ENCODE peak calls at places on chromosomes 12 and 14, in six cellular contexts. One of them, this sample, is unnamed.

GRCh38 chr12:103373088-103373523 is 122.7 kb downstream of the C12orf42 start:
- DNase-seq in breast epithelium: no peak
- DNase-seq in ovary: no peak
- DNase-seq in CD4-positive, CD25-positive, alpha-beta regulatory T cell: no peak
- DNase-seq in mammary epithelial cell: no peak
- DNase-seq in dorsolateral prefrontal cortex: no peak
- DNase-seq in this sample: no peak

GRCh38 chr12:123532808-123533649 is 490 bp downstream of the RILPL1 start:
- DNase-seq in mammary epithelial cell: peak
- DNase-seq in dorsolateral prefrontal cortex: peak
- DNase-seq in breast epithelium: no peak
- DNase-seq in ovary: peak
- DNase-seq in CD4-positive, CD25-positive, alpha-beta regulatory T cell: no peak
- DNase-seq in this sample: no peak

GRCh38 chr12:86349196-86349595 is 93.0 kb upstream of the MGAT4C start:
- DNase-seq in CD4-positive, CD25-positive, alpha-beta regulatory T cell: no peak
- DNase-seq in dorsolateral prefrontal cortex: no peak
- DNase-seq in ovary: no peak
- DNase-seq in breast epithelium: no peak
- DNase-seq in mammary epithelial cell: no peak
- DNase-seq in this sample: no peak

GRCh38 chr12:16555630-16556029 is 50.3 kb downstream of the LMO3 start:
- DNase-seq in ovary: no peak
- DNase-seq in breast epithelium: no peak
- DNase-seq in CD4-positive, CD25-positive, alpha-beta regulatory T cell: no peak
- DNase-seq in mammary epithelial cell: peak
- DNase-seq in dorsolateral prefrontal cortex: no peak
- DNase-seq in this sample: no peak

GRCh38 chr12:30015661-30016060 is 231.9 kb upstream of the TMTC1 start:
- DNase-seq in ovary: no peak
- DNase-seq in CD4-positive, CD25-positive, alpha-beta regulatory T cell: no peak
- DNase-seq in breast epithelium: no peak
- DNase-seq in mammary epithelial cell: no peak
- DNase-seq in dorsolateral prefrontal cortex: no peak
- DNase-seq in this sample: no peak

GRCh38 chr14:96748371-96748770 is 48.8 kb upstream of the VRK1 start:
- DNase-seq in CD4-positive, CD25-positive, alpha-beta regulatory T cell: no peak
- DNase-seq in breast epithelium: no peak
- DNase-seq in ovary: no peak
- DNase-seq in mammary epithelial cell: no peak
- DNase-seq in dorsolateral prefrontal cortex: no peak
- DNase-seq in this sample: no peak

GRCh38 chr12:122081697-122082221 is 3.2 kb downstream of the MLXIP start:
- DNase-seq in ovary: peak
- DNase-seq in CD4-positive, CD25-positive, alpha-beta regulatory T cell: peak
- DNase-seq in mammary epithelial cell: peak
- DNase-seq in dorsolateral prefrontal cortex: no peak
- DNase-seq in breast epithelium: no peak
- DNase-seq in this sample: no peak

GRCh38 chr12:75481774-75482173 is 1.2 kb downstream of the GLIPR1 start:
- DNase-seq in dorsolateral prefrontal cortex: no peak
- DNase-seq in CD4-positive, CD25-positive, alpha-beta regulatory T cell: no peak
- DNase-seq in mammary epithelial cell: peak
- DNase-seq in breast epithelium: no peak
- DNase-seq in ovary: no peak
- DNase-seq in this sample: no peak

GRCh38 chr12:111546758-111547383 is 52.2 kb downstream of the ATXN2 start:
- DNase-seq in breast epithelium: no peak
- DNase-seq in CD4-positive, CD25-positive, alpha-beta regulatory T cell: peak
- DNase-seq in mammary epithelial cell: peak
- DNase-seq in dorsolateral prefrontal cortex: no peak
- DNase-seq in ovary: no peak
- DNase-seq in this sample: no peak

GRCh38 chr12:104526751-104527150 is 70.0 kb downstream of the CHST11 start:
- DNase-seq in breast epithelium: no peak
- DNase-seq in ovary: no peak
- DNase-seq in dorsolateral prefrontal cortex: no peak
- DNase-seq in CD4-positive, CD25-positive, alpha-beta regulatory T cell: no peak
- DNase-seq in mammary epithelial cell: no peak
- DNase-seq in this sample: no peak

GRCh38 chr12:107891967-107892366 is 117.5 kb downstream of the ASCL4 start:
- DNase-seq in dorsolateral prefrontal cortex: no peak
- DNase-seq in CD4-positive, CD25-positive, alpha-beta regulatory T cell: no peak
- DNase-seq in ovary: no peak
- DNase-seq in mammary epithelial cell: no peak
- DNase-seq in breast epithelium: no peak
- DNase-seq in this sample: no peak

GRCh38 chr14:104316723-104317499 is 178.5 kb downstream of the KIF26A start:
- DNase-seq in dorsolateral prefrontal cortex: peak
- DNase-seq in mammary epithelial cell: no peak
- DNase-seq in ovary: no peak
- DNase-seq in CD4-positive, CD25-positive, alpha-beta regulatory T cell: no peak
- DNase-seq in breast epithelium: no peak
- DNase-seq in this sample: no peak

GRCh38 chr12:39236994-39237393 is 205.9 kb downstream of the KIF21A start:
- DNase-seq in CD4-positive, CD25-positive, alpha-beta regulatory T cell: no peak
- DNase-seq in mammary epithelial cell: peak
- DNase-seq in dorsolateral prefrontal cortex: no peak
- DNase-seq in breast epithelium: no peak
- DNase-seq in ovary: no peak
- DNase-seq in this sample: no peak

GRCh38 chr14:37232907-37233481 is 35.3 kb downstream of the MIPOL1 start:
- DNase-seq in CD4-positive, CD25-positive, alpha-beta regulatory T cell: no peak
- DNase-seq in mammary epithelial cell: peak
- DNase-seq in ovary: no peak
- DNase-seq in dorsolateral prefrontal cortex: no peak
- DNase-seq in breast epithelium: no peak
- DNase-seq in this sample: no peak

GRCh38 chr12:46522141-46522540 is 149.6 kb upstream of the SLC38A2 start:
- DNase-seq in ovary: no peak
- DNase-seq in dorsolateral prefrontal cortex: no peak
- DNase-seq in CD4-positive, CD25-positive, alpha-beta regulatory T cell: no peak
- DNase-seq in breast epithelium: no peak
- DNase-seq in mammary epithelial cell: no peak
- DNase-seq in this sample: no peak

GRCh38 chr14:41899416-41899815 is 292.7 kb downstream of the LRFN5 start:
- DNase-seq in breast epithelium: no peak
- DNase-seq in CD4-positive, CD25-positive, alpha-beta regulatory T cell: no peak
- DNase-seq in ovary: no peak
- DNase-seq in mammary epithelial cell: no peak
- DNase-seq in dorsolateral prefrontal cortex: no peak
- DNase-seq in this sample: no peak

GRCh38 chr14:75913183-75913582 is 68.6 kb downstream of the TGFB3 start:
- DNase-seq in mammary epithelial cell: no peak
- DNase-seq in CD4-positive, CD25-positive, alpha-beta regulatory T cell: no peak
- DNase-seq in breast epithelium: no peak
- DNase-seq in dorsolateral prefrontal cortex: no peak
- DNase-seq in ovary: no peak
- DNase-seq in this sample: no peak

GRCh38 chr14:24269368-24269767 is 2.0 kb downstream of the RABGGTA start:
- DNase-seq in ovary: no peak
- DNase-seq in mammary epithelial cell: no peak
- DNase-seq in dorsolateral prefrontal cortex: no peak
- DNase-seq in CD4-positive, CD25-positive, alpha-beta regulatory T cell: no peak
- DNase-seq in breast epithelium: no peak
- DNase-seq in this sample: no peak

GRCh38 chr12:57166971-57167371 is 19.6 kb upstream of the LRP1-AS start:
- DNase-seq in breast epithelium: no peak
- DNase-seq in mammary epithelial cell: peak
- DNase-seq in CD4-positive, CD25-positive, alpha-beta regulatory T cell: no peak
- DNase-seq in dorsolateral prefrontal cortex: no peak
- DNase-seq in ovary: no peak
- DNase-seq in this sample: no peak

GRCh38 chr12:69091447-69092022 is 147.8 kb upstream of the CPSF6 start:
- DNase-seq in breast epithelium: no peak
- DNase-seq in CD4-positive, CD25-positive, alpha-beta regulatory T cell: no peak
- DNase-seq in mammary epithelial cell: no peak
- DNase-seq in ovary: no peak
- DNase-seq in dorsolateral prefrontal cortex: no peak
- DNase-seq in this sample: no peak

GRCh38 chr12:123528858-123529257 is 4.7 kb downstream of the RILPL1 start:
- DNase-seq in mammary epithelial cell: no peak
- DNase-seq in ovary: no peak
- DNase-seq in dorsolateral prefrontal cortex: no peak
- DNase-seq in breast epithelium: no peak
- DNase-seq in CD4-positive, CD25-positive, alpha-beta regulatory T cell: no peak
- DNase-seq in this sample: no peak

DNA sequence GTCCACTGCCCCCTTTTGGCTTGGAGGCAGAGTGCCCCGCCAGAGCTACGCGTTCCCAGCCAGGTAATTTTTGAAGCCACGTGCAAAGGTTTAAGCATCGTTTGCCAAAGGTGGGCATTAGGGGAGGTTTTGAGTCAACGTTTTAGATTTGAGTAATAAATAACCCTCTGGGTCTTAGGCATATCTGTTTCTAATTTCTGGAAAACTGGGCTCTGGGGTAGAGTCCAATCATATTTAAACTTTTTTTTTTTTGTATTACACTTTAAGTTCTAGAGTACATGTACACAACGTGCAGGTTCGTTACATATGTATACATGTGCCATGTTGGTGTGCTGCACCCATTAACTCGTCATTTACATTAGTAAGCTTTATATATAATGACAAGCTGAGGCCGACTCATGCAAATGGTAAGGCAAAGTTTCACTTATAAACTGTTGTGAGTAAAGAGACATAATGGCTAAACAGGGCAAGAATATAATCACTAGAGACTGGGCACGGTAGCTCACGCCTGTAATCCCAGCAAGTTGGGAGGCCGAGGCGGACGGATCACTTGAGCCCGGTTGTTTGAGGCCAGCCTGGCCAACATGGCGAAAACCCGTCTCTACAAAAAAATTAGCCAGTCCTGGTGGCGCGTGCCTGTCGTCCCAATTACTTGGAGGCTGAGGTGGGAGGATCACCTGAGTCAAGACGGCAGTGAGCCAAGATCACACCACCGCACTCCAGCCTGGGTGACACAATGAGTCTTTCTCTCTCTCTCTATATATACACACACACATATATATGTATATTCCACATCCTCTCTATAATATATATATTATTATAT is 491 bp upstream of the NR2C1 start:
- DNase-seq in CD4-positive, CD25-positive, alpha-beta regulatory T cell: no peak
- DNase-seq in dorsolateral prefrontal cortex: peak
- DNase-seq in ovary: peak
- DNase-seq in breast epithelium: no peak
- DNase-seq in mammary epithelial cell: no peak
- DNase-seq in this sample: no peak
- H3K4me3 ChIP-seq in CD4-positive, CD25-positive, alpha-beta regulatory T cell: peak
- H3K4me3 ChIP-seq in dorsolateral prefrontal cortex: peak
- H3K4me3 ChIP-seq in ovary: peak
- H3K4me3 ChIP-seq in breast epithelium: peak
- H3K4me3 ChIP-seq in mammary epithelial cell: peak
- H3K4me3 ChIP-seq in this sample: peak

GRCh38 chr12:109770861-109771670 is 57.4 kb downstream of the FAM222A start:
- DNase-seq in dorsolateral prefrontal cortex: peak
- DNase-seq in CD4-positive, CD25-positive, alpha-beta regulatory T cell: no peak
- DNase-seq in breast epithelium: no peak
- DNase-seq in mammary epithelial cell: no peak
- DNase-seq in ovary: no peak
- DNase-seq in this sample: no peak

GRCh38 chr12:109773384-109774011 is 59.7 kb downstream of the TRPV4 start:
- DNase-seq in breast epithelium: no peak
- DNase-seq in ovary: peak
- DNase-seq in mammary epithelial cell: peak
- DNase-seq in CD4-positive, CD25-positive, alpha-beta regulatory T cell: no peak
- DNase-seq in dorsolateral prefrontal cortex: peak
- DNase-seq in this sample: no peak

GRCh38 chr12:109770104-109770860 is 56.7 kb downstream of the FAM222A start:
- DNase-seq in CD4-positive, CD25-positive, alpha-beta regulatory T cell: no peak
- DNase-seq in mammary epithelial cell: no peak
- DNase-seq in breast epithelium: no peak
- DNase-seq in ovary: peak
- DNase-seq in dorsolateral prefrontal cortex: peak
- DNase-seq in this sample: no peak

GRCh38 chr12:109772622-109773321 is 59.1 kb downstream of the FAM222A start:
- DNase-seq in dorsolateral prefrontal cortex: peak
- DNase-seq in breast epithelium: no peak
- DNase-seq in mammary epithelial cell: no peak
- DNase-seq in ovary: no peak
- DNase-seq in CD4-positive, CD25-positive, alpha-beta regulatory T cell: no peak
- DNase-seq in this sample: no peak

GRCh38 chr12:109771746-109772621 is 58.4 kb downstream of the FAM222A start:
- DNase-seq in breast epithelium: no peak
- DNase-seq in dorsolateral prefrontal cortex: no peak
- DNase-seq in mammary epithelial cell: no peak
- DNase-seq in CD4-positive, CD25-positive, alpha-beta regulatory T cell: no peak
- DNase-seq in ovary: no peak
- DNase-seq in this sample: no peak
- H3K4me3 ChIP-seq in breast epithelium: no peak
- H3K4me3 ChIP-seq in dorsolateral prefrontal cortex: no peak
- H3K4me3 ChIP-seq in mammary epithelial cell: no peak
- H3K4me3 ChIP-seq in CD4-positive, CD25-positive, alpha-beta regulatory T cell: no peak
- H3K4me3 ChIP-seq in ovary: no peak
- H3K4me3 ChIP-seq in this sample: no peak

DNA sequence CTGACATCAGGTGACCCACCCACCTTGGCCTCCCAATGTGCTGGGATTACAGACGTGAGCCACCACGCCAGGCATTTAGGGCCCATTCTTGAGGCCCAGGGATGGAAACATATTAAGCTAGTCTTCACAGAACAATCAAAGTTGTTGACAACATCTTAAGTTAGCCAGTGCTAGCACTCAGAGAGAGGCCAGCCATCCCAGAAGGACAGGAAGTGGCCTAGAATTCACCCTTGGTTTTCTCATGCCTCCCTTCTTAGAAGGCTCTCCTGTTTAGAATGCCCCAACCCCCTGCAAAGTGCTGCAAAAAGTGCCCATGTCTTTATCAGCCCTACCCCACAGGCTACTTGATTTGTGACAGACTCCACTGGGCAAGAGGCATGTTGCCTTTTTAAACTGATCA is 12.1 kb upstream of the OR6J1 start:
- DNase-seq in ovary: no peak
- DNase-seq in dorsolateral prefrontal cortex: no peak
- DNase-seq in CD4-positive, CD25-positive, alpha-beta regulatory T cell: no peak
- DNase-seq in breast epithelium: no peak
- DNase-seq in mammary epithelial cell: no peak
- DNase-seq in this sample: no peak
- H3K4me3 ChIP-seq in ovary: no peak
- H3K4me3 ChIP-seq in dorsolateral prefrontal cortex: no peak
- H3K4me3 ChIP-seq in CD4-positive, CD25-positive, alpha-beta regulatory T cell: no peak
- H3K4me3 ChIP-seq in breast epithelium: no peak
- H3K4me3 ChIP-seq in mammary epithelial cell: no peak
- H3K4me3 ChIP-seq in this sample: no peak

DNA sequence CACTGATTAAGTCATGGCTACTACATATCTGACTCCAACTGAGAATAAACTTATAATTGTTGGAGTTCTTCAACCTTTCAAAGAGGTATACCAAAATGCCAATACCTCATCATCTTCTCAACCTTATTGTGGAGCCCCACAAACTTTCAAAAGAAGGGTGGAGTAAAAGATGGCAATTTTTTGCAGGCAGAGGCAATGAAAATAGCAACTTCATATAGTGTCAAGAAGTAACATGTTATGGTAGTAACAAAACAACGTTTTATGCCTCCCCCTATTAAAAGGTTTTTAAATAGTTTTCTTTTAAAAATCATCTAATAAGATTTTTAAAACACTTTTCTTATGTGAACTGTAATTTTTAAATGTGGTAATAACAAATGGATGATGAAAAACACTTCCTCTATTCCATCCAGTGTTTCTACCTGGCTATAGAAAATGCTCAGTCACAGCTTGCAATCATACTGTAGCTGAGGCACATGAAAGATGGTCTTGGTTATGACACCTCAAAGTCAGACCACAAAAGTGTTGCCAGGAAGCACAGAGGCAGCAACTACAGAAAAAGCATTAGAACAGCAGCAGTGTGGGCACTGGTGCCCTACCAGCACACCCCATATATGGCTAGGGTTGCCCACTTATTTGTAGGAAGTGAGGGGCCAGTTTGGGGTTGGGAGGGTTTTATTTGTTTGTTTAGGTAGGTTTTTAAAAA is 7.0 kb downstream of the PPP1R12A start:
- DNase-seq in CD4-positive, CD25-positive, alpha-beta regulatory T cell: peak
- DNase-seq in mammary epithelial cell: peak
- DNase-seq in breast epithelium: no peak
- DNase-seq in dorsolateral prefrontal cortex: no peak
- DNase-seq in ovary: no peak
- DNase-seq in this sample: peak
- H3K4me3 ChIP-seq in CD4-positive, CD25-positive, alpha-beta regulatory T cell: peak
- H3K4me3 ChIP-seq in mammary epithelial cell: no peak
- H3K4me3 ChIP-seq in breast epithelium: no peak
- H3K4me3 ChIP-seq in dorsolateral prefrontal cortex: no peak
- H3K4me3 ChIP-seq in ovary: no peak
- H3K4me3 ChIP-seq in this sample: no peak